ENCODE peak calls at places on chromosomes 6 and 20, in six cellular contexts. W is heart left ventricle, I is cardiac fibroblast, X is cerebellar cortex, Z is mucosa of descending colon, Q is breast epithelium. R is an unnamed sample.
A peak's percentile ranks its signal among the peaks of the same experiment; 100 is the strongest.

GRCh38 chr6:2862712-2863174 is 21.1 kb upstream of the SERPINB1 start:
- DNase-seq in W (no peak), I (no peak), X (no peak), Z (no peak), Q (no peak), R (peak; percentile 52)

GRCh38 chr6:166567107-166567506 is 19.4 kb downstream of the RAMACL start:
- DNase-seq in W (no peak), I (peak; percentile 98), X (no peak), Z (no peak), Q (no peak), R (no peak)

GRCh38 chr6:14743126-14743464 is 502.8 kb upstream of the JARID2 start:
- DNase-seq in W (no peak), I (no peak), X (no peak), Z (no peak), Q (no peak), R (no peak)

GRCh38 chr6:47009583-47009982 is 32.5 kb downstream of the ADGRF1 start:
- DNase-seq in W (no peak), I (no peak), X (peak; percentile 26), Z (no peak), Q (no peak), R (no peak)

GRCh38 chr6:112330071-112330876 is 16.9 kb upstream of the RFPL4B start:
- DNase-seq in W (no peak), I (peak; percentile 51), X (no peak), Z (no peak), Q (no peak), R (no peak)

GRCh38 chr20:24657878-24658620 is 188.6 kb downstream of the SYNDIG1 start:
- DNase-seq in W (no peak), I (no peak), X (no peak), Z (no peak), Q (no peak), R (no peak)

GRCh38 chr20:49578436-49578835 is 10.5 kb upstream of the PTGIS start:
- DNase-seq in W (no peak), I (no peak), X (no peak), Z (no peak), Q (no peak), R (no peak)

GRCh38 chr6:27312146-27312949 is at the start of gene POM121L2:
- DNase-seq in W (no peak), I (peak; percentile 63), X (peak; percentile 57), Z (peak; percentile 65), Q (peak; percentile 72), R (peak; percentile 76)

GRCh38 chr6:109595998-109596397 is 95.0 kb downstream of the AK9 start:
- DNase-seq in W (no peak), I (peak; percentile 62), X (no peak), Z (no peak), Q (no peak), R (peak; percentile 31)

GRCh38 chr6:15264902-15265761 is 19.3 kb downstream of the JARID2 start:
- DNase-seq in W (peak; percentile 46), I (peak; percentile 82), X (peak; percentile 59), Z (no peak), Q (no peak), R (no peak)

GRCh38 chr20:6709865-6710595 is 57.5 kb upstream of the BMP2 start:
- DNase-seq in W (no peak), I (no peak), X (no peak), Z (no peak), Q (no peak), R (no peak)

GRCh38 chr6:19719691-19720127 is 117.5 kb upstream of the ID4 start:
- DNase-seq in W (no peak), I (peak; percentile 46), X (peak; percentile 21), Z (no peak), Q (no peak), R (no peak)

GRCh38 chr20:13325033-13325432 is 104.0 kb downstream of the ISM1 start:
- DNase-seq in W (no peak), I (peak; percentile 46), X (peak; percentile 14), Z (no peak), Q (no peak), R (no peak)

GRCh38 chr6:15953152-15953880 is 175.6 kb upstream of the MYLIP start:
- DNase-seq in W (peak; percentile 11), I (peak; percentile 10), X (no peak), Z (no peak), Q (no peak), R (no peak)

GRCh38 chr6:67952121-67952520 is 683.0 kb upstream of the ADGRB3 start:
- DNase-seq in W (no peak), I (peak; percentile 57), X (no peak), Z (no peak), Q (no peak), R (no peak)

GRCh38 chr6:81683928-81684327 is 68.6 kb downstream of the TENT5A start:
- DNase-seq in W (no peak), I (peak; percentile 17), X (no peak), Z (no peak), Q (no peak), R (no peak)

GRCh38 chr6:168192195-168192900 is 113.3 kb upstream of the FRMD1 start:
- DNase-seq in W (no peak), I (no peak), X (no peak), Z (no peak), Q (peak; percentile 37), R (no peak)

GRCh38 chr6:11851405-11851804 is 72.8 kb upstream of the ADTRP start:
- DNase-seq in W (no peak), I (peak; percentile 76), X (no peak), Z (no peak), Q (no peak), R (no peak)

GRCh38 chr6:1498491-1499113 is 109.2 kb downstream of the FOXF2 start:
- DNase-seq in W (no peak), I (no peak), X (peak; percentile 19), Z (no peak), Q (no peak), R (no peak)

GRCh38 chr20:63099426-63100267 is 92.9 kb upstream of the BHLHE23 start:
- DNase-seq in W (no peak), I (no peak), X (no peak), Z (peak; percentile 31), Q (no peak), R (no peak)

GRCh38 chr6:35260642-35261570 is 1.4 kb downstream of the ZNF76 start:
- DNase-seq in W (no peak), I (no peak), X (peak; percentile 36), Z (no peak), Q (no peak), R (no peak)

R was measured in GM10248.